ENCODE peak calls at places on chromosomes 2 and 18, in six cellular contexts. One of them, this sample, is unnamed.

GRCh38 chr18:8254664-8255063 is 354.6 kb upstream of the RAB12 start:
- DNase-seq in NCI-H2171 treated with DMSO at 0.1 percent for 48 hours: no peak
- DNase-seq in H9: no peak
- DNase-seq in activated CD4-positive, alpha-beta T cell treated with anti-CD3 and anti-CD28 coated beads, Interleukin-2, amount 50 U/mL, for 4 hours: no peak
- DNase-seq in NCI-H1417: no peak
- DNase-seq in left ventricle myocardium inferior: no peak
- DNase-seq in this sample: no peak

GRCh38 chr18:51193621-51194287 is 3.7 kb downstream of the MEX3C start:
- DNase-seq in NCI-H2171 treated with DMSO at 0.1 percent for 48 hours: no peak
- DNase-seq in H9: no peak
- DNase-seq in activated CD4-positive, alpha-beta T cell treated with anti-CD3 and anti-CD28 coated beads, Interleukin-2, amount 50 U/mL, for 4 hours: no peak
- DNase-seq in NCI-H1417: no peak
- DNase-seq in left ventricle myocardium inferior: no peak
- DNase-seq in this sample: no peak

GRCh38 chr18:73352546-73352945 is 484.8 kb upstream of the NETO1 start:
- DNase-seq in NCI-H2171 treated with DMSO at 0.1 percent for 48 hours: no peak
- DNase-seq in H9: no peak
- DNase-seq in activated CD4-positive, alpha-beta T cell treated with anti-CD3 and anti-CD28 coated beads, Interleukin-2, amount 50 U/mL, for 4 hours: no peak
- DNase-seq in NCI-H1417: no peak
- DNase-seq in left ventricle myocardium inferior: no peak
- DNase-seq in this sample: no peak

GRCh38 chr2:6772366-6772710 is 93.4 kb downstream of the CMPK2 start:
- DNase-seq in NCI-H2171 treated with DMSO at 0.1 percent for 48 hours: peak; percentile 65
- DNase-seq in H9: peak; percentile 73
- DNase-seq in activated CD4-positive, alpha-beta T cell treated with anti-CD3 and anti-CD28 coated beads, Interleukin-2, amount 50 U/mL, for 4 hours: no peak
- DNase-seq in NCI-H1417: peak; percentile 54
- DNase-seq in left ventricle myocardium inferior: no peak
- DNase-seq in this sample: no peak

GRCh38 chr2:21779786-21780185 is 656.0 kb downstream of the TDRD15 start:
- DNase-seq in NCI-H2171 treated with DMSO at 0.1 percent for 48 hours: no peak
- DNase-seq in H9: no peak
- DNase-seq in activated CD4-positive, alpha-beta T cell treated with anti-CD3 and anti-CD28 coated beads, Interleukin-2, amount 50 U/mL, for 4 hours: no peak
- DNase-seq in NCI-H1417: no peak
- DNase-seq in left ventricle myocardium inferior: no peak
- DNase-seq in this sample: no peak

GRCh38 chr2:145343287-145343686 is 823.4 kb upstream of the ZEB2 start:
- DNase-seq in NCI-H2171 treated with DMSO at 0.1 percent for 48 hours: no peak
- DNase-seq in H9: no peak
- DNase-seq in activated CD4-positive, alpha-beta T cell treated with anti-CD3 and anti-CD28 coated beads, Interleukin-2, amount 50 U/mL, for 4 hours: no peak
- DNase-seq in NCI-H1417: no peak
- DNase-seq in left ventricle myocardium inferior: no peak
- DNase-seq in this sample: no peak

GRCh38 chr2:150309681-150310080 is 177.8 kb downstream of the RND3 start:
- DNase-seq in NCI-H2171 treated with DMSO at 0.1 percent for 48 hours: no peak
- DNase-seq in H9: no peak
- DNase-seq in activated CD4-positive, alpha-beta T cell treated with anti-CD3 and anti-CD28 coated beads, Interleukin-2, amount 50 U/mL, for 4 hours: no peak
- DNase-seq in NCI-H1417: no peak
- DNase-seq in left ventricle myocardium inferior: no peak
- DNase-seq in this sample: peak; percentile 82

GRCh38 chr2:179818546-179818945 is 42.9 kb downstream of the ZNF385B start:
- DNase-seq in NCI-H2171 treated with DMSO at 0.1 percent for 48 hours: no peak
- DNase-seq in H9: no peak
- DNase-seq in activated CD4-positive, alpha-beta T cell treated with anti-CD3 and anti-CD28 coated beads, Interleukin-2, amount 50 U/mL, for 4 hours: no peak
- DNase-seq in NCI-H1417: no peak
- DNase-seq in left ventricle myocardium inferior: no peak
- DNase-seq in this sample: no peak

GRCh38 chr2:2636813-2637212 is 305.7 kb upstream of the MYT1L start:
- DNase-seq in NCI-H2171 treated with DMSO at 0.1 percent for 48 hours: peak; percentile 39
- DNase-seq in H9: no peak
- DNase-seq in activated CD4-positive, alpha-beta T cell treated with anti-CD3 and anti-CD28 coated beads, Interleukin-2, amount 50 U/mL, for 4 hours: no peak
- DNase-seq in NCI-H1417: no peak
- DNase-seq in left ventricle myocardium inferior: no peak
- DNase-seq in this sample: no peak

GRCh38 chr2:118128826-118129225 is 40.6 kb downstream of the INSIG2 start:
- DNase-seq in NCI-H2171 treated with DMSO at 0.1 percent for 48 hours: no peak
- DNase-seq in H9: no peak
- DNase-seq in activated CD4-positive, alpha-beta T cell treated with anti-CD3 and anti-CD28 coated beads, Interleukin-2, amount 50 U/mL, for 4 hours: no peak
- DNase-seq in NCI-H1417: no peak
- DNase-seq in left ventricle myocardium inferior: no peak
- DNase-seq in this sample: no peak

GRCh38 chr2:105328281-105329196 is 996 bp downstream of the TGFBRAP1 start:
- DNase-seq in NCI-H2171 treated with DMSO at 0.1 percent for 48 hours: no peak
- DNase-seq in H9: no peak
- DNase-seq in activated CD4-positive, alpha-beta T cell treated with anti-CD3 and anti-CD28 coated beads, Interleukin-2, amount 50 U/mL, for 4 hours: peak; percentile 10
- DNase-seq in NCI-H1417: peak; percentile 75
- DNase-seq in left ventricle myocardium inferior: no peak
- DNase-seq in this sample: peak; percentile 54

GRCh38 chr2:205660521-205661124 is 21.7 kb upstream of the NRP2 start:
- DNase-seq in NCI-H2171 treated with DMSO at 0.1 percent for 48 hours: peak; percentile 46
- DNase-seq in H9: no peak
- DNase-seq in activated CD4-positive, alpha-beta T cell treated with anti-CD3 and anti-CD28 coated beads, Interleukin-2, amount 50 U/mL, for 4 hours: peak; percentile 12
- DNase-seq in NCI-H1417: no peak
- DNase-seq in left ventricle myocardium inferior: no peak
- DNase-seq in this sample: no peak

GRCh38 chr2:224971214-224971613 is 71.1 kb downstream of the DOCK10 start:
- DNase-seq in NCI-H2171 treated with DMSO at 0.1 percent for 48 hours: no peak
- DNase-seq in H9: peak; percentile 85
- DNase-seq in activated CD4-positive, alpha-beta T cell treated with anti-CD3 and anti-CD28 coated beads, Interleukin-2, amount 50 U/mL, for 4 hours: no peak
- DNase-seq in NCI-H1417: peak; percentile 64
- DNase-seq in left ventricle myocardium inferior: no peak
- DNase-seq in this sample: peak; percentile 95

GRCh38 chr18:13513015-13513414 is 213.3 kb downstream of the FAM210A start:
- DNase-seq in NCI-H2171 treated with DMSO at 0.1 percent for 48 hours: peak; percentile 72
- DNase-seq in H9: no peak
- DNase-seq in activated CD4-positive, alpha-beta T cell treated with anti-CD3 and anti-CD28 coated beads, Interleukin-2, amount 50 U/mL, for 4 hours: no peak
- DNase-seq in NCI-H1417: no peak
- DNase-seq in left ventricle myocardium inferior: no peak
- DNase-seq in this sample: no peak

GRCh38 chr18:74252032-74252380 is 39.8 kb downstream of the CYB5A start:
- DNase-seq in NCI-H2171 treated with DMSO at 0.1 percent for 48 hours: no peak
- DNase-seq in H9: no peak
- DNase-seq in activated CD4-positive, alpha-beta T cell treated with anti-CD3 and anti-CD28 coated beads, Interleukin-2, amount 50 U/mL, for 4 hours: no peak
- DNase-seq in NCI-H1417: no peak
- DNase-seq in left ventricle myocardium inferior: no peak
- DNase-seq in this sample: no peak

GRCh38 chr18:9869713-9870430 is 15.9 kb upstream of the TXNDC2 start:
- DNase-seq in NCI-H2171 treated with DMSO at 0.1 percent for 48 hours: no peak
- DNase-seq in H9: no peak
- DNase-seq in activated CD4-positive, alpha-beta T cell treated with anti-CD3 and anti-CD28 coated beads, Interleukin-2, amount 50 U/mL, for 4 hours: no peak
- DNase-seq in NCI-H1417: no peak
- DNase-seq in left ventricle myocardium inferior: no peak
- DNase-seq in this sample: peak; percentile 41

GRCh38 chr2:41966431-41966893 is 81.4 kb upstream of the PKDCC start:
- DNase-seq in NCI-H2171 treated with DMSO at 0.1 percent for 48 hours: no peak
- DNase-seq in H9: no peak
- DNase-seq in activated CD4-positive, alpha-beta T cell treated with anti-CD3 and anti-CD28 coated beads, Interleukin-2, amount 50 U/mL, for 4 hours: no peak
- DNase-seq in NCI-H1417: no peak
- DNase-seq in left ventricle myocardium inferior: peak; percentile 86
- DNase-seq in this sample: peak; percentile 83

GRCh38 chr2:120324926-120325325 is 21.0 kb upstream of the INHBB start:
- DNase-seq in NCI-H2171 treated with DMSO at 0.1 percent for 48 hours: no peak
- DNase-seq in H9: no peak
- DNase-seq in activated CD4-positive, alpha-beta T cell treated with anti-CD3 and anti-CD28 coated beads, Interleukin-2, amount 50 U/mL, for 4 hours: no peak
- DNase-seq in NCI-H1417: no peak
- DNase-seq in left ventricle myocardium inferior: no peak
- DNase-seq in this sample: no peak

GRCh38 chr2:215811409-215812355 is 201.7 kb downstream of the MREG start:
- DNase-seq in NCI-H2171 treated with DMSO at 0.1 percent for 48 hours: no peak
- DNase-seq in H9: no peak
- DNase-seq in activated CD4-positive, alpha-beta T cell treated with anti-CD3 and anti-CD28 coated beads, Interleukin-2, amount 50 U/mL, for 4 hours: no peak
- DNase-seq in NCI-H1417: no peak
- DNase-seq in left ventricle myocardium inferior: no peak
- DNase-seq in this sample: no peak

GRCh38 chr18:55982992-55983391 is 395.0 kb upstream of the TCF4 start:
- DNase-seq in NCI-H2171 treated with DMSO at 0.1 percent for 48 hours: no peak
- DNase-seq in H9: peak; percentile 40
- DNase-seq in activated CD4-positive, alpha-beta T cell treated with anti-CD3 and anti-CD28 coated beads, Interleukin-2, amount 50 U/mL, for 4 hours: no peak
- DNase-seq in NCI-H1417: no peak
- DNase-seq in left ventricle myocardium inferior: no peak
- DNase-seq in this sample: no peak

GRCh38 chr18:51070545-51070944 is 40.5 kb downstream of the SMAD4 start:
- DNase-seq in NCI-H2171 treated with DMSO at 0.1 percent for 48 hours: no peak
- DNase-seq in H9: no peak
- DNase-seq in activated CD4-positive, alpha-beta T cell treated with anti-CD3 and anti-CD28 coated beads, Interleukin-2, amount 50 U/mL, for 4 hours: no peak
- DNase-seq in NCI-H1417: no peak
- DNase-seq in left ventricle myocardium inferior: no peak
- DNase-seq in this sample: no peak

GRCh38 chr2:144516417-144516980 is 3.4 kb downstream of the ZEB2 start:
- DNase-seq in NCI-H2171 treated with DMSO at 0.1 percent for 48 hours: peak; percentile 59
- DNase-seq in H9: no peak
- DNase-seq in activated CD4-positive, alpha-beta T cell treated with anti-CD3 and anti-CD28 coated beads, Interleukin-2, amount 50 U/mL, for 4 hours: no peak
- DNase-seq in NCI-H1417: peak; percentile 23
- DNase-seq in left ventricle myocardium inferior: peak; percentile 37
- DNase-seq in this sample: no peak

GRCh38 chr2:104408266-104408665 is 445.6 kb upstream of the POU3F3 start:
- DNase-seq in NCI-H2171 treated with DMSO at 0.1 percent for 48 hours: no peak
- DNase-seq in H9: no peak
- DNase-seq in activated CD4-positive, alpha-beta T cell treated with anti-CD3 and anti-CD28 coated beads, Interleukin-2, amount 50 U/mL, for 4 hours: no peak
- DNase-seq in NCI-H1417: no peak
- DNase-seq in left ventricle myocardium inferior: no peak
- DNase-seq in this sample: no peak

GRCh38 chr2:42230891-42231290 is 61.7 kb downstream of the EML4 start:
- DNase-seq in NCI-H2171 treated with DMSO at 0.1 percent for 48 hours: no peak
- DNase-seq in H9: no peak
- DNase-seq in activated CD4-positive, alpha-beta T cell treated with anti-CD3 and anti-CD28 coated beads, Interleukin-2, amount 50 U/mL, for 4 hours: no peak
- DNase-seq in NCI-H1417: no peak
- DNase-seq in left ventricle myocardium inferior: no peak
- DNase-seq in this sample: no peak

GRCh38 chr18:944440-944839 is 39.8 kb downstream of the ADCYAP1 start:
- DNase-seq in NCI-H2171 treated with DMSO at 0.1 percent for 48 hours: peak; percentile 12
- DNase-seq in H9: no peak
- DNase-seq in activated CD4-positive, alpha-beta T cell treated with anti-CD3 and anti-CD28 coated beads, Interleukin-2, amount 50 U/mL, for 4 hours: no peak
- DNase-seq in NCI-H1417: no peak
- DNase-seq in left ventricle myocardium inferior: no peak
- DNase-seq in this sample: no peak

GRCh38 chr2:9735335-9735734 is 104.5 kb upstream of the YWHAQ start:
- DNase-seq in NCI-H2171 treated with DMSO at 0.1 percent for 48 hours: no peak
- DNase-seq in H9: no peak
- DNase-seq in activated CD4-positive, alpha-beta T cell treated with anti-CD3 and anti-CD28 coated beads, Interleukin-2, amount 50 U/mL, for 4 hours: no peak
- DNase-seq in NCI-H1417: no peak
- DNase-seq in left ventricle myocardium inferior: no peak
- DNase-seq in this sample: no peak

GRCh38 chr2:192151848-192152247 is 42.9 kb downstream of the TMEFF2 start:
- DNase-seq in NCI-H2171 treated with DMSO at 0.1 percent for 48 hours: peak; percentile 47
- DNase-seq in H9: no peak
- DNase-seq in activated CD4-positive, alpha-beta T cell treated with anti-CD3 and anti-CD28 coated beads, Interleukin-2, amount 50 U/mL, for 4 hours: no peak
- DNase-seq in NCI-H1417: no peak
- DNase-seq in left ventricle myocardium inferior: no peak
- DNase-seq in this sample: no peak

GRCh38 chr2:86441392-86441788 is 219 bp downstream of the KDM3A start:
- DNase-seq in NCI-H2171 treated with DMSO at 0.1 percent for 48 hours: no peak
- DNase-seq in H9: no peak
- DNase-seq in activated CD4-positive, alpha-beta T cell treated with anti-CD3 and anti-CD28 coated beads, Interleukin-2, amount 50 U/mL, for 4 hours: no peak
- DNase-seq in NCI-H1417: peak; percentile 32
- DNase-seq in left ventricle myocardium inferior: no peak
- DNase-seq in this sample: no peak

GRCh38 chr2:215917953-215918620 is 95.3 kb downstream of the MREG start:
- DNase-seq in NCI-H2171 treated with DMSO at 0.1 percent for 48 hours: no peak
- DNase-seq in H9: no peak
- DNase-seq in activated CD4-positive, alpha-beta T cell treated with anti-CD3 and anti-CD28 coated beads, Interleukin-2, amount 50 U/mL, for 4 hours: no peak
- DNase-seq in NCI-H1417: peak; percentile 9
- DNase-seq in left ventricle myocardium inferior: no peak
- DNase-seq in this sample: no peak

GRCh38 chr2:152176113-152176714 is 651 bp upstream of the STAM2 start:
- DNase-seq in NCI-H2171 treated with DMSO at 0.1 percent for 48 hours: no peak
- DNase-seq in H9: no peak
- DNase-seq in activated CD4-positive, alpha-beta T cell treated with anti-CD3 and anti-CD28 coated beads, Interleukin-2, amount 50 U/mL, for 4 hours: no peak
- DNase-seq in NCI-H1417: no peak
- DNase-seq in left ventricle myocardium inferior: no peak
- DNase-seq in this sample: no peak

GRCh38 chr2:23418490-23418911 is 33.5 kb downstream of the KLHL29 start:
- DNase-seq in NCI-H2171 treated with DMSO at 0.1 percent for 48 hours: no peak
- DNase-seq in H9: no peak
- DNase-seq in activated CD4-positive, alpha-beta T cell treated with anti-CD3 and anti-CD28 coated beads, Interleukin-2, amount 50 U/mL, for 4 hours: no peak
- DNase-seq in NCI-H1417: no peak
- DNase-seq in left ventricle myocardium inferior: no peak
- DNase-seq in this sample: no peak